ENCODE peak calls at places on chromosome 10, in ten cellular contexts. One of them, this sample, is unnamed.
A peak's percentile ranks its signal among the peaks of the same experiment; 100 is the strongest.

GRCh38 chr10:112701528-112702295 is 248.3 kb upstream of the TCF7L2 start:
- DNase-seq in neuronal stem cell: no peak
- DNase-seq in ovary: no peak
- DNase-seq in fibroblast of lung: no peak
- DNase-seq in hepatocyte: no peak
- DNase-seq in aorta: no peak
- DNase-seq in CD8-positive, alpha-beta T cell: no peak
- DNase-seq in HCT116: no peak
- DNase-seq in WERI-Rb-1: no peak
- DNase-seq in AG04450: no peak
- DNase-seq in this sample: no peak

GRCh38 chr10:51341216-51341615 is 266.9 kb downstream of the PRKG1 start:
- DNase-seq in neuronal stem cell: no peak
- DNase-seq in ovary: no peak
- DNase-seq in fibroblast of lung: no peak
- DNase-seq in hepatocyte: no peak
- DNase-seq in aorta: no peak
- DNase-seq in CD8-positive, alpha-beta T cell: no peak
- DNase-seq in HCT116: no peak
- DNase-seq in WERI-Rb-1: no peak
- DNase-seq in AG04450: no peak
- DNase-seq in this sample: peak; percentile 2

GRCh38 chr10:97571622-97572021 is 957 bp upstream of the ANKRD2 start:
- DNase-seq in neuronal stem cell: no peak
- DNase-seq in ovary: no peak
- DNase-seq in fibroblast of lung: no peak
- DNase-seq in hepatocyte: peak; percentile 71
- DNase-seq in aorta: no peak
- DNase-seq in CD8-positive, alpha-beta T cell: no peak
- DNase-seq in HCT116: no peak
- DNase-seq in WERI-Rb-1: no peak
- DNase-seq in AG04450: no peak
- DNase-seq in this sample: peak; percentile 94

GRCh38 chr10:52871191-52871843 is 98.7 kb upstream of the MBL2 start:
- DNase-seq in neuronal stem cell: no peak
- DNase-seq in ovary: no peak
- DNase-seq in fibroblast of lung: peak; percentile 51
- DNase-seq in hepatocyte: no peak
- DNase-seq in aorta: no peak
- DNase-seq in CD8-positive, alpha-beta T cell: no peak
- DNase-seq in HCT116: no peak
- DNase-seq in WERI-Rb-1: no peak
- DNase-seq in AG04450: no peak
- DNase-seq in this sample: no peak

GRCh38 chr10:10792681-10793080 is 225.0 kb upstream of the CELF2 start:
- DNase-seq in neuronal stem cell: peak; percentile 11
- DNase-seq in ovary: no peak
- DNase-seq in fibroblast of lung: peak; percentile 70
- DNase-seq in hepatocyte: peak; percentile 27
- DNase-seq in aorta: no peak
- DNase-seq in CD8-positive, alpha-beta T cell: no peak
- DNase-seq in HCT116: no peak
- DNase-seq in WERI-Rb-1: no peak
- DNase-seq in AG04450: peak; percentile 69
- DNase-seq in this sample: peak; percentile 71

GRCh38 chr10:132623996-132624846 is 86.6 kb downstream of the INPP5A start:
- DNase-seq in neuronal stem cell: no peak
- DNase-seq in ovary: peak; percentile 23
- DNase-seq in fibroblast of lung: no peak
- DNase-seq in hepatocyte: no peak
- DNase-seq in aorta: no peak
- DNase-seq in CD8-positive, alpha-beta T cell: no peak
- DNase-seq in HCT116: no peak
- DNase-seq in WERI-Rb-1: no peak
- DNase-seq in AG04450: no peak
- DNase-seq in this sample: no peak

GRCh38 chr10:13536674-13537366 is 8.0 kb upstream of the BEND7 start:
- DNase-seq in neuronal stem cell: peak; percentile 57
- DNase-seq in ovary: peak; percentile 35
- DNase-seq in fibroblast of lung: peak; percentile 34
- DNase-seq in hepatocyte: peak; percentile 78
- DNase-seq in aorta: no peak
- DNase-seq in CD8-positive, alpha-beta T cell: no peak
- DNase-seq in HCT116: peak; percentile 33
- DNase-seq in WERI-Rb-1: peak; percentile 69
- DNase-seq in AG04450: no peak
- DNase-seq in this sample: peak; percentile 20

GRCh38 chr10:132630666-132631347 is 93.2 kb downstream of the INPP5A start:
- DNase-seq in neuronal stem cell: no peak
- DNase-seq in ovary: peak; percentile 81
- DNase-seq in fibroblast of lung: no peak
- DNase-seq in hepatocyte: no peak
- DNase-seq in aorta: peak; percentile 91
- DNase-seq in CD8-positive, alpha-beta T cell: no peak
- DNase-seq in HCT116: no peak
- DNase-seq in WERI-Rb-1: no peak
- DNase-seq in AG04450: no peak
- DNase-seq in this sample: no peak

DNA sequence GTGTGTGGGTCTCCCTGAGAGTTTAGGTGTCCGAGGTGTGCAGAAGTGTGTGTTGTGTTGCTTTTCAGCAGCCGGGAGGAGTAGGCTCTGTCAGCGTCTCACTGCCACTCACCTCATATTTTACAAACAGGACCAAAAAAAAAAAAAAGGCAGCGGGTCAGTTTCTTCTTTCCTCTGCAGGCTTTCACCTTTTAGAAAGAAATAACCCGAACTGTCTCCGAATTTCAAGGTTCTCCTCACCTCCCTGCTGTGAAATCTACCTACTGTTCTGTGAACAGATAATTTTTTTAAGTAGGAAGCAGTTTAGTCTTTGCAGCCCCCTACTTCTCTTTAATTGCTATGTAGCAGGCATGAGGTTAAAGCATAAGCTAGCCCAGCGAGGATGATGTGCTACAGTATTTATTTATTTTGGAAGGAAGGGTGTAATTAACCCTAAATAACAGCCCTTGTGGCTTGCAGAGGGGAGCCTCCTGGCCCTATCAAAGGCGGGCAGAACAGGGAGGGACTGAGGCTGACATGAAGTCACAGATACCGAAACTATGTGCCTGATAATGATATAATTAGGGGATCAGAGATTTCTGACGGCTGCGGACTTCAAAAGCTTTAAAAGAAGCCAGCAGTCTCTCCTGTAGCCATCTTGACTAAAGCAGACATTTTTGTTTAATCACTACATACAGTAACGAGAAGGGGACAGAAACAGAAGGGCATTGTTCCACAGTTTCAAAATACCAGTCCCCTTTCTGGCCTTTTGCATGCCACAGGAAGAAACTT is 1.6 kb downstream of the BAMBI start:
- DNase-seq in neuronal stem cell: no peak
- DNase-seq in ovary: no peak
- DNase-seq in fibroblast of lung: peak; percentile 34
- DNase-seq in hepatocyte: no peak
- DNase-seq in aorta: no peak
- DNase-seq in CD8-positive, alpha-beta T cell: no peak
- DNase-seq in HCT116: no peak
- DNase-seq in WERI-Rb-1: no peak
- DNase-seq in AG04450: no peak
- DNase-seq in this sample: no peak
- H3K27ac ChIP-seq in neuronal stem cell: no peak overlapping the region
- H3K27ac ChIP-seq in ovary: no peak overlapping the region
- H3K27ac ChIP-seq in fibroblast of lung: no peak overlapping the region
- H3K27ac ChIP-seq in hepatocyte: peak overlapping the region; percentile 78
- H3K27ac ChIP-seq in aorta: peak overlapping the region; percentile 29
- H3K27ac ChIP-seq in CD8-positive, alpha-beta T cell: no peak overlapping the region
- H3K27ac ChIP-seq in HCT116: no peak overlapping the region
- H3K27ac ChIP-seq in WERI-Rb-1: no peak overlapping the region
- H3K27ac ChIP-seq in AG04450: no peak overlapping the region
- H3K27ac ChIP-seq in this sample: no peak overlapping the region

GRCh38 chr10:29880856-29881255 is 178.5 kb downstream of the JCAD start:
- DNase-seq in neuronal stem cell: no peak
- DNase-seq in ovary: no peak
- DNase-seq in fibroblast of lung: no peak
- DNase-seq in hepatocyte: no peak
- DNase-seq in aorta: no peak
- DNase-seq in CD8-positive, alpha-beta T cell: no peak
- DNase-seq in HCT116: no peak
- DNase-seq in WERI-Rb-1: no peak
- DNase-seq in AG04450: no peak
- DNase-seq in this sample: no peak

GRCh38 chr10:29881336-29881751 is 178.0 kb downstream of the JCAD start:
- DNase-seq in neuronal stem cell: no peak
- DNase-seq in ovary: peak; percentile 65
- DNase-seq in fibroblast of lung: peak; percentile 51
- DNase-seq in hepatocyte: no peak
- DNase-seq in aorta: no peak
- DNase-seq in CD8-positive, alpha-beta T cell: no peak
- DNase-seq in HCT116: no peak
- DNase-seq in WERI-Rb-1: peak; percentile 6
- DNase-seq in AG04450: no peak
- DNase-seq in this sample: no peak

GRCh38 chr10:29883231-29883630 is 176.2 kb downstream of the JCAD start:
- DNase-seq in neuronal stem cell: no peak
- DNase-seq in ovary: no peak
- DNase-seq in fibroblast of lung: no peak
- DNase-seq in hepatocyte: no peak
- DNase-seq in aorta: no peak
- DNase-seq in CD8-positive, alpha-beta T cell: no peak
- DNase-seq in HCT116: no peak
- DNase-seq in WERI-Rb-1: no peak
- DNase-seq in AG04450: no peak
- DNase-seq in this sample: no peak

GRCh38 chr10:29881811-29882210 is 177.6 kb downstream of the JCAD start:
- DNase-seq in neuronal stem cell: no peak
- DNase-seq in ovary: no peak
- DNase-seq in fibroblast of lung: no peak
- DNase-seq in hepatocyte: no peak
- DNase-seq in aorta: no peak
- DNase-seq in CD8-positive, alpha-beta T cell: no peak
- DNase-seq in HCT116: no peak
- DNase-seq in WERI-Rb-1: no peak
- DNase-seq in AG04450: no peak
- DNase-seq in this sample: no peak

DNA sequence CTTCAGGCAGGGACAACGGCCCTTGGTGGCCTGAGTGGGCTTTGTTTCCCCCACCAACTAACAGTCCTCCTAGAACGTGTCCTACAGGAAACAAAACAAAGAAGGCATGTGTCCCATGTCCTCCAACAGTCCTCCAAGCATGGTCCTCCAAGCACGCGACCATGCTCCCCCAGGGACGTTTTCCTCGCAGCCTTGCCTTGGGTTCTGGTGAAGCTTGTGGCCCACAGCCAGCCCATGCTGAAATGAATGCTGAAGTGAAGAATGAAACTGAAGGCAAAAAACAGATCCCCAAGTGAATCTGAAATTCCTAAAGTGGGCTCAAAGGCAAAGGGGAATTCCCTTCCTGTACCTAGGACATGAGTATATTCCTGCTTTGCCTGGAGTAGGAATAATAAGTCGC is 176.6 kb downstream of the JCAD start:
- DNase-seq in neuronal stem cell: no peak
- DNase-seq in ovary: no peak
- DNase-seq in fibroblast of lung: no peak
- DNase-seq in hepatocyte: no peak
- DNase-seq in aorta: no peak
- DNase-seq in CD8-positive, alpha-beta T cell: no peak
- DNase-seq in HCT116: no peak
- DNase-seq in WERI-Rb-1: no peak
- DNase-seq in AG04450: no peak
- DNase-seq in this sample: no peak
- H3K27ac ChIP-seq in neuronal stem cell: no peak overlapping the region
- H3K27ac ChIP-seq in ovary: no peak overlapping the region
- H3K27ac ChIP-seq in fibroblast of lung: no peak overlapping the region
- H3K27ac ChIP-seq in hepatocyte: no peak overlapping the region
- H3K27ac ChIP-seq in aorta: no peak overlapping the region
- H3K27ac ChIP-seq in CD8-positive, alpha-beta T cell: no peak overlapping the region
- H3K27ac ChIP-seq in HCT116: no peak overlapping the region
- H3K27ac ChIP-seq in WERI-Rb-1: no peak overlapping the region
- H3K27ac ChIP-seq in AG04450: no peak overlapping the region
- H3K27ac ChIP-seq in this sample: no peak overlapping the region

DNA sequence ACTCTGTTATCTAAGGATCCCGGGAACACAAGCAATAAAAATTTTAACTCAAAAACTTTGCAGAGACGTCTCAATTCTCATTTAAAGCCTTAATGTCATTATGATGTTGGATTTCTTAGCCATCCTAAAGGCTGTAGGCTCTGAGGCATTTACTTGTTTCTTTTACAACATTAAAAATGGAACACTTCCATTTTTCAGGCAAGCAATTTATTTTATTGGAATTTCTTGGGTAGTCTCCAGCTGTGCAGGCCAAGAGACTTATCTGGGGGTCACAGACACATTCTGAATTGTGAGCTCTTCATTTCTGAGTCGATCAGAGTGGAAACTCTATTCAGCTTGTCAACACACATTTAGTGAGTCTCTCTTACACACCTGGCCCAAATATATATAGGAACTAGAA is 48.0 kb upstream of the KIF5B start:
- DNase-seq in neuronal stem cell: no peak
- DNase-seq in ovary: no peak
- DNase-seq in fibroblast of lung: peak; percentile 44
- DNase-seq in hepatocyte: no peak
- DNase-seq in aorta: no peak
- DNase-seq in CD8-positive, alpha-beta T cell: no peak
- DNase-seq in HCT116: no peak
- DNase-seq in WERI-Rb-1: no peak
- DNase-seq in AG04450: no peak
- DNase-seq in this sample: no peak
- H3K27ac ChIP-seq in neuronal stem cell: no peak overlapping the region
- H3K27ac ChIP-seq in ovary: no peak overlapping the region
- H3K27ac ChIP-seq in fibroblast of lung: no peak overlapping the region
- H3K27ac ChIP-seq in hepatocyte: no peak overlapping the region
- H3K27ac ChIP-seq in aorta: no peak overlapping the region
- H3K27ac ChIP-seq in CD8-positive, alpha-beta T cell: no peak overlapping the region
- H3K27ac ChIP-seq in HCT116: no peak overlapping the region
- H3K27ac ChIP-seq in WERI-Rb-1: no peak overlapping the region
- H3K27ac ChIP-seq in AG04450: no peak overlapping the region
- H3K27ac ChIP-seq in this sample: no peak overlapping the region

GRCh38 chr10:93211989-93212388 is 138.3 kb downstream of the CYP26A1 start:
- DNase-seq in neuronal stem cell: no peak
- DNase-seq in ovary: no peak
- DNase-seq in fibroblast of lung: no peak
- DNase-seq in hepatocyte: no peak
- DNase-seq in aorta: no peak
- DNase-seq in CD8-positive, alpha-beta T cell: no peak
- DNase-seq in HCT116: no peak
- DNase-seq in WERI-Rb-1: no peak
- DNase-seq in AG04450: no peak
- DNase-seq in this sample: no peak

GRCh38 chr10:93204494-93205485 is 131.1 kb downstream of the CYP26A1 start:
- DNase-seq in neuronal stem cell: no peak
- DNase-seq in ovary: no peak
- DNase-seq in fibroblast of lung: no peak
- DNase-seq in hepatocyte: no peak
- DNase-seq in aorta: no peak
- DNase-seq in CD8-positive, alpha-beta T cell: no peak
- DNase-seq in HCT116: no peak
- DNase-seq in WERI-Rb-1: no peak
- DNase-seq in AG04450: no peak
- DNase-seq in this sample: no peak

GRCh38 chr10:93206652-93207051 is 133.0 kb downstream of the CYP26A1 start:
- DNase-seq in neuronal stem cell: no peak
- DNase-seq in ovary: no peak
- DNase-seq in fibroblast of lung: no peak
- DNase-seq in hepatocyte: no peak
- DNase-seq in aorta: no peak
- DNase-seq in CD8-positive, alpha-beta T cell: no peak
- DNase-seq in HCT116: no peak
- DNase-seq in WERI-Rb-1: no peak
- DNase-seq in AG04450: no peak
- DNase-seq in this sample: no peak

GRCh38 chr10:93208717-93209464 is 135.2 kb downstream of the CYP26A1 start:
- DNase-seq in neuronal stem cell: no peak
- DNase-seq in ovary: no peak
- DNase-seq in fibroblast of lung: no peak
- DNase-seq in hepatocyte: no peak
- DNase-seq in aorta: no peak
- DNase-seq in CD8-positive, alpha-beta T cell: no peak
- DNase-seq in HCT116: no peak
- DNase-seq in WERI-Rb-1: no peak
- DNase-seq in AG04450: no peak
- DNase-seq in this sample: no peak
- H3K27ac ChIP-seq in neuronal stem cell: no peak overlapping the region
- H3K27ac ChIP-seq in ovary: no peak overlapping the region
- H3K27ac ChIP-seq in fibroblast of lung: no peak overlapping the region
- H3K27ac ChIP-seq in hepatocyte: no peak overlapping the region
- H3K27ac ChIP-seq in aorta: no peak overlapping the region
- H3K27ac ChIP-seq in CD8-positive, alpha-beta T cell: no peak overlapping the region
- H3K27ac ChIP-seq in HCT116: no peak overlapping the region
- H3K27ac ChIP-seq in WERI-Rb-1: no peak overlapping the region
- H3K27ac ChIP-seq in AG04450: no peak overlapping the region
- H3K27ac ChIP-seq in this sample: no peak overlapping the region

This sample was measured in RWPE1.